ENCODE peak calls at places on chromosomes 7 and 10, in ten cellular contexts. T is GM12865, M is cardiac fibroblast, U is MCF 10A, J is sigmoid colon, I is lower leg skin, A is Calu3, B is thoracic aorta, P is Panc1, G is dorsolateral prefrontal cortex. X is an unnamed sample.
A peak's percentile ranks its signal among the peaks of the same experiment; 100 is the strongest.

GRCh38 chr10:113053881-113054280 is 103.8 kb downstream of the TCF7L2 start:
- DNase-seq in I (no peak), M (peak; percentile 74), B (no peak), G (no peak), P (no peak), T (no peak), J (peak; percentile 48), A (no peak), U (no peak), X (no peak)

GRCh38 chr7:137109966-137110930 is 233.3 kb downstream of the PTN start:
- DNase-seq in T (no peak), J (no peak), I (no peak), P (no peak), B (no peak), A (no peak), G (no peak), M (peak; percentile 69), U (peak; percentile 26), X (no peak)

GRCh38 chr7:23654508-23654907 is 25.5 kb upstream of the FAM221A start:
- DNase-seq in P (no peak), U (peak; percentile 25), I (no peak), B (no peak), A (peak; percentile 40), J (no peak), M (peak; percentile 47), T (peak; percentile 24), G (no peak), X (no peak)

GRCh38 chr7:70392282-70392681 is 739.7 kb upstream of the GALNT17 start:
- DNase-seq in I (no peak), T (no peak), J (no peak), M (no peak), U (no peak), P (no peak), B (no peak), G (no peak), A (no peak), X (no peak)

GRCh38 chr10:11434323-11434722 is 177.1 kb downstream of the USP6NL start:
- DNase-seq in T (peak; percentile 47), U (peak; percentile 18), P (no peak), I (no peak), J (no peak), A (no peak), B (no peak), G (no peak), M (no peak), X (no peak)

GRCh38 chr7:140937702-140938283 is 13.1 kb upstream of the BRAF start:
- DNase-seq in U (no peak), I (no peak), A (no peak), M (no peak), T (no peak), G (no peak), P (no peak), J (no peak), B (no peak), X (no peak)

GRCh38 chr10:1661861-1662260 is 75.5 kb downstream of the ADARB2 start:
- DNase-seq in P (no peak), J (no peak), T (peak; percentile 81), G (no peak), I (no peak), B (no peak), A (no peak), U (no peak), M (no peak), X (no peak)

GRCh38 chr7:78018541-78019456 is 220.2 kb downstream of the PHTF2 start:
- DNase-seq in P (no peak), J (peak; percentile 77), G (no peak), I (peak; percentile 20), M (peak; percentile 68), A (peak; percentile 6), T (peak; percentile 28), B (peak; percentile 30), U (no peak), X (peak; percentile 18)

GRCh38 chr7:146654048-146654447 is 537.4 kb downstream of the CNTNAP2 start:
- DNase-seq in G (no peak), T (no peak), P (no peak), I (no peak), M (no peak), J (no peak), B (no peak), A (no peak), U (no peak), X (no peak)

GRCh38 chr10:30491204-30491603 is 57.2 kb downstream of the MAP3K8 start:
- DNase-seq in T (peak; percentile 35), I (peak; percentile 50), J (no peak), B (no peak), U (peak; percentile 92), G (no peak), A (no peak), M (peak; percentile 81), P (no peak), X (peak; percentile 50)

GRCh38 chr7:19674266-19674960 is 34.4 kb downstream of the POLR1F start:
- DNase-seq in I (no peak), B (no peak), P (no peak), U (no peak), A (no peak), J (no peak), M (peak; percentile 19), T (no peak), G (no peak), X (no peak)

GRCh38 chr10:80585812-80586211 is 48.1 kb downstream of the SH2D4B start:
- DNase-seq in U (no peak), G (no peak), P (no peak), J (peak; percentile 33), M (no peak), B (no peak), I (no peak), A (no peak), T (no peak), X (no peak)

GRCh38 chr7:130095812-130096211 is 25.5 kb downstream of the KLHDC10 start:
- DNase-seq in P (no peak), M (peak; percentile 45), A (no peak), B (no peak), U (peak; percentile 42), G (no peak), J (no peak), I (no peak), T (no peak), X (peak; percentile 59)

DNA sequence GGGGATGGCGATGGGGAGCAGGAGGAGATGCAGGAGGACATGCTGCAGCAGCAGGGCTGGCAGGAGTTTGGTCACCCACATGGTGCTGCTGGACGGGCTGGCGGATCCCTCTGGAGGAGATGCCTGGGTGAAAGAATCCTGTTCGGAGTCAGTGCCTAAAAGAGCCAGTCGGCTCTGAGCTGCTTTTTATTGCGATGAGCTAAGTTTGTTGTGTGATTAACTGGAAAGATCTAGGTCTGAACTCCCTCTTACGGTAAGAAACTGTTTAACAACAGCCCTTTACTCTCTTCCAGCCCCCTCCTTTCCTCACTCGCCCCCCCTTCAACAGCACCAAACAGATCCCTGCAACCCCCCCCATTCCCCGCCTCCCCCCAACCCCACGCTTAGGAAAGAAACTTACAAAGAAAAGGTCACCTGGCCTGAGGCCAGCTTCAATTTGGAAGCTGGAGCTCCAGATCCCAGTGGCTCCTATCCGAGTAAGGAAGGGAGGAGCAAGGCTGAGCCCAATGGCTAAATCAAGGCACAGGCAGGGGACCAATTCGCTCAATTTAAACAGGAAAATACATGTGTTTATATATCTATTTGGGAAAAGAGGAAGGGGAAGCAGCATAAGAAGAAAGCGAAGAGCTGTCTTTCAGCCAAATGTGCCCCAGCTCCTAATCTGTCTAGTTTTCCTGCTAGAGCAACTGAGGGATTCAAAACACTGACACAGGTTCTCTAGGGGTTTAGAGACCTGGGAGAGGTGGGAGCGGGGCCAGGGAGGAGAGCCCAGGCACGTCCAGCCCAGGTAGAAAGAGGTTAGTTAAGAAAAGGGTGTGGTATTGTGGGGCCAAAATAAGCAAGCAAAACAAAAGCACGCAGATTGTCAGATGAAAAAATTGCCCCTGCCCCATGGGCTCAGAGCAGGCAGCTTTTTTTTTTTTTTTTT is at the start of gene HGF:
- DNase-seq in T (no peak), I (peak; percentile 20), M (peak; percentile 86), P (no peak), U (no peak), B (no peak), G (peak; percentile 67), J (peak; percentile 83), A (no peak), X (peak; percentile 64)
- TF ChIP-seq CTCF in T (no peak), I (no peak), M (peak; percentile 20), P (no peak), U (no peak), B (peak; percentile 24), G (no peak), J (no peak), A (no peak), X (peak; percentile 42)

DNA sequence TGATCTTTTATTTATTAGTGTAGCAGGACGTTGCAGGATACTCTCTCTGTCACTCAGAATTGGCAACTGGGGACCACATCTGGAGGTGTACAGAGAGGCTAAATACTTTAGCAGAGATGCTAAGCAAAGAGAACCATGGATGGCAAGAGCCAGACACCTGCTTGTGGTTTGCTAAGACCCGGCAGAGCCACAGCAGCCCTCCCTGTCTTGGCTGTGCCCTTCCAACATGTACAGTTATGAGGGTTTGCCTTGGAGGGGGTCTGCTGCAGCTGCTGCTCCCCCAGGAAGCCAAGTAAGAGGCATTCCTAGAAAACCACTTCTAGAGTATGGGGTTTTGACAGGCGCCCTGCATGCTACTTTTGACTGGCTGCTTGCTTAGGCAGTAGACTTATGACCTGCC is 5.1 kb downstream of the NPVF start:
- DNase-seq in I (no peak), T (no peak), J (no peak), B (no peak), U (no peak), G (no peak), M (no peak), P (no peak), A (no peak), X (no peak)
- TF ChIP-seq CTCF in I (no peak), T (no peak), J (no peak), B (no peak), U (no peak), G (no peak), M (no peak), P (no peak), A (no peak), X (no peak)

DNA sequence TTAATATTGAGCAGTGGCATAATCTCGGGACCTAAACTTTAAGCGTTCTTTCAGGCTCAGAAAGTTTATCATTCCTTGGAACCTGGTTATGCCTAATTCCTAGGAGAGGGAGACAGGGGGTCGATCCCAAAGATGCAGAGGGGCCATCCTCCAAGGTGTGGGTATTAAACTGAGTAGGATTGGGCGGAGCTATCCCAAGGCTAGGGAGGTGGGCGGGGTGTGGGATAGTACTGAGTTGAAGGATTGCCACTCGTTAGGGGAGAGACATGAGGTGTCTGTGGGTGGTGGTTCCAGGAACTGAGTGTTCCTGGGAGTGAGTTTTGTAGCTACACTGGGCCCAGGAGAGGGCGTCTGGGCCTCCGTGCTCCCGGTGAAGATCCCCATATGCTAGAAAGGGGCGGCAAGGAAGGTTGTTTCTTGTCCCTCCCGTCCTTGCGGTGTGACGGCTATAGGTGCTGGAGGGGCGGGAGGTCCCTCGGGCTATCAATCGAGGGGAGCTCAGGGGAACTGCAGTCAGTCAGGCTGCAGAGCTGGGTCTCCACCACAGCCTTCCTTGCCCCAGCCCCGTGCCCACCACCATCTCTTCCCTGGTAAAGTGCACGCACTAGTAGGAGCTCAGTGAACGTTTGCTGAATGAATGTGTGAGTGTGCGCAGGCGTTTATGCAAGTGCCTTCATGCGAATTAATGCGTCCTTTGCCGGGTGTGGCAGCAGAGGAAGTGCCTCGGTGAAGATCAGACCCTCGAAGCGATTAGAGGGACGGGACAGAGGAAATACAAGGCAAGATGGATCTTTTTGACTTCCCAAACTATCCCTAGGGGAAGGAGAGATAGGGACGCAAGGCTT is 3.0 kb upstream of the HMX2 start:
- DNase-seq in J (no peak), P (no peak), A (no peak), B (no peak), M (no peak), I (no peak), T (no peak), U (no peak), G (no peak), X (no peak)
- TF ChIP-seq CTCF in J (no peak), P (peak; percentile 68), A (no peak), B (no peak), M (no peak), I (no peak), T (no peak), U (no peak), G (no peak), X (no peak)

GRCh38 chr7:13989944-13990295 is 454 bp upstream of the ETV1 start:
- DNase-seq in B (no peak), A (no peak), P (no peak), J (no peak), U (no peak), M (no peak), I (no peak), T (no peak), G (no peak), X (no peak)
- TF ChIP-seq CTCF in B (no peak), A (no peak), P (no peak), J (no peak), U (no peak), M (no peak), I (no peak), T (no peak), G (no peak), X (no peak)

X was measured in HFFc6.